ENCODE peak calls at places on chromosome 9, in five cellular contexts. H, G, V, L and N are unnamed samples.

GRCh38 chr9:117427357-117427913 is 12.6 kb upstream of the ASTN2 start:
- DNase-seq in H (no peak), G (no peak), V (no peak), L (no peak), N (no peak)

GRCh38 chr9:89885156-89885555 is 280.3 kb downstream of the GADD45G start:
- DNase-seq in H (no peak), G (no peak), V (no peak), L (no peak), N (no peak)

GRCh38 chr9:95085036-95085770 is 232.3 kb downstream of the FANCC start:
- DNase-seq in H (no peak), G (no peak), V (no peak), L (no peak), N (peak)

GRCh38 chr9:75378926-75379325 is 290.6 kb downstream of the OSTF1 start:
- DNase-seq in H (no peak), G (no peak), V (no peak), L (no peak), N (no peak)

GRCh38 chr9:12874395-12874794 is 99.6 kb downstream of the LURAP1L start:
- DNase-seq in H (no peak), G (no peak), V (no peak), L (no peak), N (no peak)

GRCh38 chr9:114150608-114151007 is 4.7 kb upstream of the COL27A1 start:
- DNase-seq in H (no peak), G (no peak), V (no peak), L (no peak), N (no peak)

GRCh38 chr9:136255166-136255538 is 9.5 kb upstream of the QSOX2 start:
- DNase-seq in H (no peak), G (no peak), V (no peak), L (no peak), N (no peak)

GRCh38 chr9:95459867-95460626 is 56.7 kb downstream of the PTCH1 start:
- DNase-seq in H (no peak), G (no peak), V (no peak), L (no peak), N (no peak)

GRCh38 chr9:23117621-23118020 is 671.0 kb downstream of the DMRTA1 start:
- DNase-seq in H (no peak), G (no peak), V (peak), L (no peak), N (no peak)

GRCh38 chr9:97714435-97714834 is 17.3 kb upstream of the XPA start:
- DNase-seq in H (peak), G (no peak), V (peak), L (no peak), N (no peak)

GRCh38 chr9:14027114-14027812 is 286.7 kb downstream of the NFIB start:
- DNase-seq in H (no peak), G (no peak), V (peak), L (no peak), N (peak)

GRCh38 chr9:93984860-93985259 is 29.7 kb upstream of the BARX1 start:
- DNase-seq in H (no peak), G (no peak), V (no peak), L (no peak), N (no peak)

GRCh38 chr9:34876096-34876495 is 82.0 kb upstream of the PHF24 start:
- DNase-seq in H (no peak), G (no peak), V (no peak), L (no peak), N (no peak)

GRCh38 chr9:71506821-71507220 is 261.5 kb downstream of the CEMIP2 start:
- DNase-seq in H (peak), G (peak), V (peak), L (no peak), N (peak)

GRCh38 chr9:92668746-92669526 is 995 bp downstream of the IPPK start:
- DNase-seq in H (no peak), G (no peak), V (peak), L (no peak), N (no peak)

GRCh38 chr9:33354651-33355211 is 47.6 kb downstream of the AQP7 start:
- DNase-seq in H (no peak), G (no peak), V (peak), L (no peak), N (no peak)

GRCh38 chr9:133571896-133572595 is 37.1 kb downstream of the FAM163B start:
- DNase-seq in H (no peak), G (no peak), V (no peak), L (no peak), N (no peak)

GRCh38 chr9:133633681-133633990 is 2.5 kb upstream of the DBH start:
- DNase-seq in H (no peak), G (no peak), V (no peak), L (no peak), N (no peak)

GRCh38 chr9:27569406-27569805 is 3.9 kb downstream of the C9orf72 start:
- DNase-seq in H (no peak), G (no peak), V (peak), L (no peak), N (no peak)

GRCh38 chr9:36597412-36598178 is 24.9 kb downstream of the MELK start:
- DNase-seq in H (no peak), G (no peak), V (peak), L (no peak), N (no peak)

GRCh38 chr9:87035868-87036267 is 88.6 kb upstream of the GAS1 start:
- DNase-seq in H (peak), G (no peak), V (no peak), L (no peak), N (no peak)

GRCh38 chr9:100852088-100852487 is 176.4 kb upstream of the PLPPR1 start:
- DNase-seq in H (no peak), G (no peak), V (no peak), L (no peak), N (no peak)

GRCh38 chr9:133121200-133122166 is at the start of gene RALGDS:
- DNase-seq in H (no peak), G (peak), V (peak), L (peak), N (peak)

GRCh38 chr9:93665566-93666278 is 89.3 kb downstream of the PHF2 start:
- DNase-seq in H (no peak), G (no peak), V (no peak), L (no peak), N (peak)

GRCh38 chr9:129178579-129178909 is 483 bp upstream of the IER5L start:
- DNase-seq in H (no peak), G (no peak), V (no peak), L (no peak), N (no peak)

GRCh38 chr9:121704281-121704680 is 52.8 kb downstream of the DAB2IP start:
- DNase-seq in H (no peak), G (no peak), V (no peak), L (no peak), N (no peak)

GRCh38 chr9:109043578-109043977 is 30.3 kb upstream of the CTNNAL1 start:
- DNase-seq in H (no peak), G (no peak), V (no peak), L (no peak), N (no peak)

GRCh38 chr9:127884427-127884911 is 7.0 kb upstream of the AK1 start:
- DNase-seq in H (no peak), G (no peak), V (no peak), L (no peak), N (no peak)

GRCh38 chr9:14437336-14438231 is 123.6 kb upstream of the NFIB start:
- DNase-seq in H (no peak), G (no peak), V (no peak), L (no peak), N (no peak)